ENCODE peak calls at places on chromosomes 1 and 21, in nine cellular contexts. K, Q, N, J, P, B, L, R and Z are unnamed samples. For H3K4me1, the result is how much of the 10 kb centered on the place peaks cover.

GRCh38 chr1:198656500-198656932 is 17.7 kb downstream of the PTPRC start:
- DNase-seq in L (no peak), N (peak), R (no peak), B (no peak), J (peak), P (no peak), K (peak), Q (no peak), Z (peak)

GRCh38 chr1:47870480-47870879 is 126.7 kb downstream of the TRABD2B start:
- DNase-seq in K (no peak), N (no peak), B (no peak), J (no peak), Q (no peak), L (no peak), P (no peak), R (no peak), Z (no peak)

GRCh38 chr1:46117810-46118494 is 14.5 kb downstream of the PIK3R3 start:
- DNase-seq in B (no peak), K (no peak), Q (no peak), N (no peak), P (no peak), J (no peak), R (no peak), L (no peak), Z (no peak)

GRCh38 chr1:8214501-8215173 is 103.3 kb upstream of the SLC45A1 start:
- DNase-seq in B (no peak), Q (no peak), N (no peak), R (no peak), K (no peak), P (no peak), L (no peak), J (no peak), Z (no peak)

GRCh38 chr1:66787641-66788040 is 13.4 kb downstream of the INSL5 start:
- DNase-seq in B (no peak), J (no peak), P (no peak), L (no peak), N (no peak), Q (no peak), R (no peak), K (no peak), Z (no peak)

GRCh38 chr21:42858957-42859890 is 20.1 kb downstream of the WDR4 start:
- DNase-seq in R (no peak), B (no peak), N (no peak), J (no peak), L (peak), K (no peak), P (no peak), Q (no peak), Z (no peak)

GRCh38 chr1:177385760-177386698 is 215.3 kb downstream of the BRINP2 start:
- DNase-seq in J (no peak), L (no peak), K (no peak), P (no peak), N (no peak), R (no peak), Q (no peak), B (no peak), Z (no peak)

GRCh38 chr1:48777219-48777895 is 666 bp upstream of the BEND5 start:
- DNase-seq in N (no peak), R (peak), L (peak), B (no peak), J (no peak), P (no peak), K (no peak), Q (no peak), Z (peak)

GRCh38 chr1:218304281-218305039 is 19.4 kb downstream of the RRP15 start:
- DNase-seq in Q (no peak), B (no peak), J (no peak), R (no peak), P (peak), K (peak), L (no peak), N (no peak), Z (no peak)

GRCh38 chr1:114150016-114150415 is 3.7 kb downstream of the SYT6 start:
- DNase-seq in Q (no peak), K (no peak), J (no peak), N (no peak), P (no peak), L (no peak), R (no peak), B (no peak), Z (no peak)

GRCh38 chr1:38581396-38581795 is 278.2 kb downstream of the RRAGC start:
- DNase-seq in R (no peak), J (no peak), L (no peak), P (no peak), N (no peak), B (no peak), Q (no peak), K (no peak), Z (no peak)

GRCh38 chr1:43913051-43913501 is 20.5 kb upstream of the ARTN start:
- DNase-seq in R (no peak), K (no peak), L (no peak), B (no peak), N (no peak), Q (no peak), J (no peak), P (no peak), Z (no peak)

GRCh38 chr1:198922638-198923430 is 284.0 kb downstream of the PTPRC start:
- DNase-seq in L (no peak), R (no peak), B (no peak), K (no peak), J (no peak), N (no peak), Q (no peak), P (no peak), Z (no peak)

GRCh38 chr1:162191396-162192322 is 122.2 kb downstream of the NOS1AP start:
- DNase-seq in B (peak), Q (no peak), K (no peak), J (no peak), N (no peak), R (no peak), L (no peak), P (no peak), Z (no peak)

GRCh38 chr1:153534933-153535663 is 693 bp downstream of the S100A6 start:
- DNase-seq in P (peak), L (peak), N (peak), Q (peak), B (peak), K (peak), R (peak), J (peak), Z (peak)

GRCh38 chr1:151832318-151832984 is 849 bp upstream of the RORC start:
- DNase-seq in B (no peak), L (no peak), P (peak), R (peak), N (no peak), Q (peak), K (no peak), J (no peak), Z (peak)

GRCh38 chr1:245260116-245260882 is 105.5 kb downstream of the KIF26B start:
- DNase-seq in N (no peak), R (no peak), K (no peak), Q (no peak), B (no peak), P (no peak), J (no peak), L (no peak), Z (no peak)

GRCh38 chr1:234926574-234927311 is 201.9 kb downstream of the TOMM20 start:
- DNase-seq in K (no peak), B (peak), R (peak), J (no peak), N (peak), L (no peak), P (peak), Q (no peak), Z (no peak)

GRCh38 chr1:212219679-212220463 is 65.3 kb upstream of the PPP2R5A start:
- DNase-seq in B (no peak), R (no peak), Q (no peak), P (no peak), N (no peak), L (no peak), J (no peak), K (no peak), Z (no peak)

GRCh38 chr1:82565546-82565945 is 764.8 kb downstream of the ADGRL2 start:
- DNase-seq in Q (no peak), N (no peak), B (peak), P (no peak), K (no peak), J (peak), L (no peak), R (peak), Z (no peak)

GRCh38 chr1:236762410-236762809 is 32.7 kb upstream of the MTR start:
- DNase-seq in J (no peak), P (no peak), L (no peak), Q (no peak), K (no peak), B (no peak), N (no peak), R (no peak), Z (no peak)

GRCh38 chr1:2595261-2595811 is 8.8 kb downstream of the PRXL2B start:
- DNase-seq in J (no peak), N (peak), K (no peak), Q (no peak), P (no peak), B (no peak), L (no peak), R (no peak), Z (no peak)

GRCh38 chr1:32345289-32345827 is 9.3 kb upstream of the MARCKSL1 start:
- DNase-seq in N (peak), Q (no peak), P (no peak), B (peak), R (peak), K (peak), J (no peak), L (peak), Z (no peak)

GRCh38 chr1:179298952-179299351 is 5.4 kb downstream of the SOAT1 start:
- DNase-seq in Q (no peak), K (no peak), R (no peak), P (no peak), N (no peak), B (no peak), L (no peak), J (no peak), Z (no peak)

GRCh38 chr1:21937372-21938121 is 437 bp upstream of the HSPG2 start:
- DNase-seq in N (peak), L (peak), J (peak), B (peak), R (peak), P (peak), Q (peak), K (peak), Z (peak)

GRCh38 chr1:29624747-29625420 is 388.6 kb downstream of the PTPRU start:
- DNase-seq in K (no peak), L (no peak), R (no peak), N (no peak), J (no peak), P (no peak), B (no peak), Q (no peak), Z (no peak)

GRCh38 chr1:111989531-111990025 is at the start of gene KCND3:
- DNase-seq in L (peak), B (no peak), P (peak), J (no peak), R (peak), N (peak), Q (no peak), K (no peak), Z (peak)

GRCh38 chr1:245858683-245859509 is 648.2 kb downstream of the SMYD3 start:
- DNase-seq in K (no peak), P (no peak), R (no peak), N (no peak), L (no peak), B (no peak), Q (peak), J (no peak), Z (no peak)

GRCh38 chr1:163290025-163290610 is 31.6 kb upstream of the NUF2 start:
- DNase-seq in L (no peak), J (no peak), K (no peak), N (no peak), P (no peak), Q (peak), R (no peak), B (no peak), Z (no peak)

GRCh38 chr1:226181996-226182714 is 4.4 kb downstream of the ACBD3 start:
- DNase-seq in R (peak), N (no peak), Q (peak), B (peak), K (peak), L (peak), J (peak), P (peak), Z (no peak)

GRCh38 chr1:107547363-107548155 is 406.7 kb downstream of the NTNG1 start:
- DNase-seq in K (no peak), R (no peak), P (no peak), N (no peak), B (no peak), L (no peak), Q (no peak), J (no peak), Z (no peak)

GRCh38 chr21:28018741-28019669 is 973.7 kb downstream of the LTN1 start:
- DNase-seq in R (peak), B (no peak), J (no peak), Q (no peak), L (no peak), P (no peak), K (no peak), N (no peak), Z (no peak)

GRCh38 chr21:33028759-33029511 is 3.2 kb downstream of the OLIG2 start:
- DNase-seq in B (no peak), J (no peak), N (no peak), P (no peak), R (no peak), Q (no peak), L (no peak), K (no peak), Z (no peak)

GRCh38 chr1:84078824-84079167 is 65.3 kb upstream of the PRKACB start:
- DNase-seq in P (no peak), R (no peak), B (no peak), Q (no peak), K (no peak), N (no peak), L (no peak), J (no peak), Z (no peak)

GRCh38 chr1:8456991-8457390 is 139.1 kb downstream of the SLC45A1 start:
- DNase-seq in K (no peak), Q (no peak), R (no peak), N (no peak), B (peak), L (no peak), J (no peak), P (no peak), Z (no peak)

GRCh38 chr1:14238472-14239059 is 359.9 kb upstream of the KAZN start:
- DNase-seq in J (no peak), B (no peak), K (no peak), L (no peak), P (peak), Q (no peak), N (no peak), R (peak), Z (no peak)

GRCh38 chr21:26159869-26160268 is 10.7 kb downstream of the APP start:
- DNase-seq in P (no peak), Q (no peak), N (no peak), K (no peak), J (no peak), L (no peak), R (no peak), B (no peak), Z (no peak)

GRCh38 chr21:42417533-42417932 is 13.8 kb downstream of the UBASH3A start:
- DNase-seq in N (no peak), Q (no peak), P (no peak), L (no peak), R (no peak), K (no peak), B (no peak), J (no peak), Z (no peak)

GRCh38 chr21:45264919-45265515 is 22.7 kb downstream of the POFUT2 start:
- DNase-seq in P (no peak), J (no peak), N (peak), Q (no peak), L (no peak), B (no peak), R (no peak), K (no peak), Z (no peak)

GRCh38 chr1:77605246-77606026 is 77.0 kb downstream of the ZZZ3 start:
- DNase-seq in L (peak), R (peak), N (no peak), B (peak), Q (no peak), J (peak), K (no peak), P (peak), Z (no peak)
- TF ChIP-seq POLR2A in L (no peak), R (no peak), N (no peak), B (no peak), Q (no peak), J (no peak), K (no peak), P (no peak), Z (no peak)

GRCh38 chr1:78441921-78442320 is 48.9 kb upstream of the PTGFR start:
- DNase-seq in J (no peak), B (no peak), L (no peak), Q (no peak), P (no peak), K (no peak), N (no peak), R (no peak), Z (no peak)
- TF ChIP-seq CTCF in J (no peak), B (no peak), L (no peak), Q (no peak), P (no peak), K (no peak), N (no peak), R (no peak), Z (no peak)

GRCh38 chr1:119773711-119774241 is 5.1 kb upstream of the HMGCS2 start:
- DNase-seq in N (no peak), K (no peak), L (no peak), R (no peak), Q (no peak), P (no peak), J (no peak), B (no peak), Z (no peak)

GRCh38 chr1:119768778-119769177 is at the start of gene HMGCS2:
- DNase-seq in K (no peak), B (no peak), P (no peak), J (no peak), L (no peak), Q (no peak), R (peak), N (no peak), Z (no peak)

GRCh38 chr1:119772298-119772697 is 3.6 kb upstream of the HMGCS2 start:
- DNase-seq in R (no peak), P (no peak), Q (no peak), L (no peak), N (no peak), B (no peak), K (no peak), J (no peak), Z (no peak)

GRCh38 chr1:119771016-119771415 is 2.3 kb upstream of the HMGCS2 start:
- DNase-seq in K (no peak), P (no peak), R (peak), B (peak), L (no peak), J (no peak), Q (no peak), N (no peak), Z (no peak)

GRCh38 chr1:119771770-119772169 is 3.1 kb upstream of the HMGCS2 start:
- DNase-seq in B (no peak), K (no peak), N (no peak), J (no peak), R (no peak), L (no peak), Q (no peak), P (no peak), Z (no peak)
- H3K4me1 ChIP-seq in B (under half), K (under half), N (under half), J (under half), R (half or more), L (under half), Q (under half), P (under half), Z (under half)

GRCh38 chr1:23369335-23370013 is at the start of gene ZNF436:
- DNase-seq in R (peak), J (peak), Q (peak), B (peak), N (peak), L (peak), K (peak), P (peak), Z (peak)

GRCh38 chr1:23367791-23368561 is 1.7 kb downstream of the ZNF436 start:
- DNase-seq in Q (peak), R (peak), B (peak), P (peak), K (peak), J (peak), N (peak), L (peak), Z (peak)

GRCh38 chr1:23370270-23370743 is 671 bp upstream of the ZNF436 start:
- DNase-seq in L (no peak), B (peak), K (no peak), Q (no peak), J (no peak), N (no peak), P (no peak), R (no peak), Z (no peak)

GRCh38 chr1:23367451-23367790 is 2.2 kb downstream of the ZNF436 start:
- DNase-seq in Q (peak), N (no peak), K (no peak), B (no peak), R (no peak), P (no peak), L (no peak), J (no peak), Z (no peak)

DNA sequence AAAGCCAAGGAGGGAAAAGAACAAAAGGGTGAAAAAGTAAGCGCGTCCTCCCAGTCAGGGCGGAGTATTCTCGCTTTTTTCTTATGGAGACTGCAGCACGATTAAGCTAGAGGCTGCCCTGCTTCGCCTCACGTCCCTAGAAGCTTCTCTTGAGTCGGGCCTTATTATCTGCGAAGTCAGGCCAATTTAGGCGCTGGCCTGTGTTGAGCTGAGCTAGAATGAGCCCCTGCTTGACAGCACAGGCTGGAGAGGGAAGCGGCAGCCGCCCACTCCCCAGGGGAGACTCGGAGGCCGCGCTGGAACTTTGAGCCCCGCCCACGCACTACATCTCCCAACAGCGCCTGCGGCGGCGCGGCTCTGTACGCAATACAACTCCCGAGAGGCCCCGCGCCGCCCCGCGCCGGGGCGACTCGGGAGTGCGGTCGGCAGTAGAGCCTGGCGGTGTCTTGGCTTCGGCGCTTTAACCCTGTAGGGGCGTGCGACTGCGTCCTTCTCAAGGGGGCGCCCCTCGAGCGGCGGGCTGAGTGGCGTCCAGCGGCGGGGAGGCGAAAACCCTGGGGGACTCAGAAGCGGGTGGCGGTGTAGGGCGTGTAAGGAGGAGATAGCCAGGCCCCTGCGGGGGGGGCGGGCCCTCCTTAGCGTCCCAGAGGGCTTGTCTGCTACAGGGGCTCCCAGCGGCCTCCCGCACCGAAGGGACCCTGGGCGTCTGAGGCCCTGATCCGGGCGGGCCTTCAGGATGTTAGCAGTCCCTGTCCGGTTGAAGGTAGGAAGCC is 888 bp downstream of the ZNF436 start:
- DNase-seq in B (peak), R (peak), L (peak), J (peak), P (peak), K (peak), N (peak), Q (peak), Z (peak)
- TF ChIP-seq POLR2A in B (peak), R (peak), L (peak), J (peak), P (peak), K (peak), N (peak), Q (peak), Z (peak)